ENCODE peak calls at places on chromosomes 3 and 15, in ten cellular contexts. One of them, this sample, is unnamed.

GRCh38 chr3:132660056-132660744 is at the start of gene UBA5:
- DNase-seq in Karpas-422: peak; percentile 89
- DNase-seq in activated CD4-positive, CD25-positive, alpha-beta regulatory T cell treated with anti-CD3 and anti-CD28 coated beads, Interleukin-2, amount 50 U/mL, for 72 hours: peak; percentile 69
- DNase-seq in activated naive CD8-positive, alpha-beta T cell treated with anti-CD3 and anti-CD28 coated beads for 36 hours: peak; percentile 78
- DNase-seq in GM23248: peak; percentile 84
- DNase-seq in astrocyte of the hippocampus: peak; percentile 81
- DNase-seq in amniotic epithelial cell: peak; percentile 61
- DNase-seq in nephron progenitor cell: peak; percentile 61
- DNase-seq in BE2C: peak; percentile 73
- DNase-seq in cardiac septum: peak; percentile 92
- DNase-seq in this sample: peak; percentile 72

GRCh38 chr3:66808891-66809578 is 189.1 kb upstream of the KBTBD8 start:
- DNase-seq in Karpas-422: no peak
- DNase-seq in cardiac septum: no peak
- DNase-seq in nephron progenitor cell: no peak
- DNase-seq in amniotic epithelial cell: no peak
- DNase-seq in GM23248: no peak
- DNase-seq in BE2C: no peak
- DNase-seq in astrocyte of the hippocampus: no peak
- DNase-seq in activated naive CD8-positive, alpha-beta T cell treated with anti-CD3 and anti-CD28 coated beads for 36 hours: no peak
- DNase-seq in activated CD4-positive, CD25-positive, alpha-beta regulatory T cell treated with anti-CD3 and anti-CD28 coated beads, Interleukin-2, amount 50 U/mL, for 72 hours: no peak
- DNase-seq in this sample: no peak

GRCh38 chr3:13780432-13781173 is 99.3 kb downstream of the WNT7A start:
- DNase-seq in cardiac septum: peak; percentile 50
- DNase-seq in activated naive CD8-positive, alpha-beta T cell treated with anti-CD3 and anti-CD28 coated beads for 36 hours: no peak
- DNase-seq in BE2C: no peak
- DNase-seq in GM23248: no peak
- DNase-seq in amniotic epithelial cell: no peak
- DNase-seq in astrocyte of the hippocampus: no peak
- DNase-seq in nephron progenitor cell: no peak
- DNase-seq in activated CD4-positive, CD25-positive, alpha-beta regulatory T cell treated with anti-CD3 and anti-CD28 coated beads, Interleukin-2, amount 50 U/mL, for 72 hours: peak; percentile 22
- DNase-seq in Karpas-422: no peak
- DNase-seq in this sample: no peak

GRCh38 chr3:16512435-16513140 is 911 bp downstream of the RFTN1 start:
- DNase-seq in Karpas-422: peak; percentile 92
- DNase-seq in activated CD4-positive, CD25-positive, alpha-beta regulatory T cell treated with anti-CD3 and anti-CD28 coated beads, Interleukin-2, amount 50 U/mL, for 72 hours: peak; percentile 70
- DNase-seq in activated naive CD8-positive, alpha-beta T cell treated with anti-CD3 and anti-CD28 coated beads for 36 hours: peak; percentile 59
- DNase-seq in BE2C: no peak
- DNase-seq in cardiac septum: peak; percentile 84
- DNase-seq in GM23248: peak; percentile 76
- DNase-seq in astrocyte of the hippocampus: peak; percentile 57
- DNase-seq in nephron progenitor cell: peak; percentile 20
- DNase-seq in amniotic epithelial cell: no peak
- DNase-seq in this sample: peak; percentile 43

GRCh38 chr15:56984681-56985515 is 66.5 kb downstream of the TCF12 start:
- DNase-seq in GM23248: peak; percentile 79
- DNase-seq in Karpas-422: peak; percentile 86
- DNase-seq in amniotic epithelial cell: peak; percentile 45
- DNase-seq in cardiac septum: no peak
- DNase-seq in BE2C: no peak
- DNase-seq in nephron progenitor cell: no peak
- DNase-seq in activated CD4-positive, CD25-positive, alpha-beta regulatory T cell treated with anti-CD3 and anti-CD28 coated beads, Interleukin-2, amount 50 U/mL, for 72 hours: no peak
- DNase-seq in activated naive CD8-positive, alpha-beta T cell treated with anti-CD3 and anti-CD28 coated beads for 36 hours: no peak
- DNase-seq in astrocyte of the hippocampus: peak; percentile 3
- DNase-seq in this sample: no peak

GRCh38 chr3:147620906-147621305 is 211.7 kb downstream of the ZIC1 start:
- DNase-seq in cardiac septum: no peak
- DNase-seq in nephron progenitor cell: no peak
- DNase-seq in activated CD4-positive, CD25-positive, alpha-beta regulatory T cell treated with anti-CD3 and anti-CD28 coated beads, Interleukin-2, amount 50 U/mL, for 72 hours: no peak
- DNase-seq in GM23248: peak; percentile 69
- DNase-seq in astrocyte of the hippocampus: peak; percentile 45
- DNase-seq in Karpas-422: no peak
- DNase-seq in BE2C: no peak
- DNase-seq in amniotic epithelial cell: no peak
- DNase-seq in activated naive CD8-positive, alpha-beta T cell treated with anti-CD3 and anti-CD28 coated beads for 36 hours: no peak
- DNase-seq in this sample: no peak

GRCh38 chr15:74418575-74419338 is 15.0 kb downstream of the SEMA7A start:
- DNase-seq in activated naive CD8-positive, alpha-beta T cell treated with anti-CD3 and anti-CD28 coated beads for 36 hours: no peak
- DNase-seq in cardiac septum: no peak
- DNase-seq in nephron progenitor cell: no peak
- DNase-seq in astrocyte of the hippocampus: no peak
- DNase-seq in amniotic epithelial cell: no peak
- DNase-seq in GM23248: no peak
- DNase-seq in BE2C: no peak
- DNase-seq in activated CD4-positive, CD25-positive, alpha-beta regulatory T cell treated with anti-CD3 and anti-CD28 coated beads, Interleukin-2, amount 50 U/mL, for 72 hours: no peak
- DNase-seq in Karpas-422: no peak
- DNase-seq in this sample: no peak

GRCh38 chr15:89067751-89068150 is 20.5 kb upstream of the ABHD2 start:
- DNase-seq in nephron progenitor cell: no peak
- DNase-seq in GM23248: peak; percentile 56
- DNase-seq in astrocyte of the hippocampus: no peak
- DNase-seq in cardiac septum: no peak
- DNase-seq in activated CD4-positive, CD25-positive, alpha-beta regulatory T cell treated with anti-CD3 and anti-CD28 coated beads, Interleukin-2, amount 50 U/mL, for 72 hours: no peak
- DNase-seq in activated naive CD8-positive, alpha-beta T cell treated with anti-CD3 and anti-CD28 coated beads for 36 hours: no peak
- DNase-seq in BE2C: no peak
- DNase-seq in Karpas-422: no peak
- DNase-seq in amniotic epithelial cell: no peak
- DNase-seq in this sample: no peak

GRCh38 chr3:177468331-177468730 is 271.0 kb upstream of the TBL1XR1 start:
- DNase-seq in Karpas-422: no peak
- DNase-seq in GM23248: peak; percentile 89
- DNase-seq in activated CD4-positive, CD25-positive, alpha-beta regulatory T cell treated with anti-CD3 and anti-CD28 coated beads, Interleukin-2, amount 50 U/mL, for 72 hours: no peak
- DNase-seq in cardiac septum: no peak
- DNase-seq in activated naive CD8-positive, alpha-beta T cell treated with anti-CD3 and anti-CD28 coated beads for 36 hours: no peak
- DNase-seq in astrocyte of the hippocampus: peak; percentile 99
- DNase-seq in amniotic epithelial cell: peak; percentile 93
- DNase-seq in BE2C: no peak
- DNase-seq in nephron progenitor cell: no peak
- DNase-seq in this sample: no peak

GRCh38 chr3:108475220-108475782 is 35.1 kb downstream of the MYH15 start:
- DNase-seq in nephron progenitor cell: no peak
- DNase-seq in BE2C: no peak
- DNase-seq in activated CD4-positive, CD25-positive, alpha-beta regulatory T cell treated with anti-CD3 and anti-CD28 coated beads, Interleukin-2, amount 50 U/mL, for 72 hours: no peak
- DNase-seq in GM23248: no peak
- DNase-seq in activated naive CD8-positive, alpha-beta T cell treated with anti-CD3 and anti-CD28 coated beads for 36 hours: no peak
- DNase-seq in astrocyte of the hippocampus: no peak
- DNase-seq in amniotic epithelial cell: no peak
- DNase-seq in cardiac septum: no peak
- DNase-seq in Karpas-422: no peak
- DNase-seq in this sample: no peak

GRCh38 chr3:162332344-162332743 is 835.7 kb downstream of the OTOL1 start:
- DNase-seq in cardiac septum: no peak
- DNase-seq in GM23248: no peak
- DNase-seq in activated naive CD8-positive, alpha-beta T cell treated with anti-CD3 and anti-CD28 coated beads for 36 hours: no peak
- DNase-seq in Karpas-422: no peak
- DNase-seq in activated CD4-positive, CD25-positive, alpha-beta regulatory T cell treated with anti-CD3 and anti-CD28 coated beads, Interleukin-2, amount 50 U/mL, for 72 hours: no peak
- DNase-seq in astrocyte of the hippocampus: no peak
- DNase-seq in nephron progenitor cell: no peak
- DNase-seq in amniotic epithelial cell: no peak
- DNase-seq in BE2C: no peak
- DNase-seq in this sample: no peak

GRCh38 chr3:148729656-148730055 is 32.0 kb downstream of the AGTR1 start:
- DNase-seq in Karpas-422: no peak
- DNase-seq in nephron progenitor cell: no peak
- DNase-seq in astrocyte of the hippocampus: no peak
- DNase-seq in BE2C: no peak
- DNase-seq in amniotic epithelial cell: peak; percentile 31
- DNase-seq in activated naive CD8-positive, alpha-beta T cell treated with anti-CD3 and anti-CD28 coated beads for 36 hours: no peak
- DNase-seq in cardiac septum: no peak
- DNase-seq in GM23248: no peak
- DNase-seq in activated CD4-positive, CD25-positive, alpha-beta regulatory T cell treated with anti-CD3 and anti-CD28 coated beads, Interleukin-2, amount 50 U/mL, for 72 hours: no peak
- DNase-seq in this sample: no peak

GRCh38 chr3:55244247-55244646 is 242.9 kb downstream of the WNT5A start:
- DNase-seq in activated CD4-positive, CD25-positive, alpha-beta regulatory T cell treated with anti-CD3 and anti-CD28 coated beads, Interleukin-2, amount 50 U/mL, for 72 hours: no peak
- DNase-seq in Karpas-422: no peak
- DNase-seq in astrocyte of the hippocampus: no peak
- DNase-seq in cardiac septum: no peak
- DNase-seq in amniotic epithelial cell: no peak
- DNase-seq in BE2C: no peak
- DNase-seq in nephron progenitor cell: no peak
- DNase-seq in activated naive CD8-positive, alpha-beta T cell treated with anti-CD3 and anti-CD28 coated beads for 36 hours: no peak
- DNase-seq in GM23248: no peak
- DNase-seq in this sample: no peak

GRCh38 chr3:15796771-15797599 is 794 bp downstream of the ANKRD28 start:
- DNase-seq in amniotic epithelial cell: peak; percentile 72
- DNase-seq in BE2C: no peak
- DNase-seq in activated CD4-positive, CD25-positive, alpha-beta regulatory T cell treated with anti-CD3 and anti-CD28 coated beads, Interleukin-2, amount 50 U/mL, for 72 hours: no peak
- DNase-seq in Karpas-422: peak; percentile 72
- DNase-seq in GM23248: peak; percentile 89
- DNase-seq in astrocyte of the hippocampus: peak; percentile 70
- DNase-seq in activated naive CD8-positive, alpha-beta T cell treated with anti-CD3 and anti-CD28 coated beads for 36 hours: no peak
- DNase-seq in cardiac septum: no peak
- DNase-seq in nephron progenitor cell: peak; percentile 27
- DNase-seq in this sample: no peak

GRCh38 chr3:122942937-122943827 is 84.4 kb downstream of the SEMA5B start:
- DNase-seq in astrocyte of the hippocampus: peak; percentile 89
- DNase-seq in amniotic epithelial cell: peak; percentile 27
- DNase-seq in cardiac septum: peak; percentile 84
- DNase-seq in activated CD4-positive, CD25-positive, alpha-beta regulatory T cell treated with anti-CD3 and anti-CD28 coated beads, Interleukin-2, amount 50 U/mL, for 72 hours: peak; percentile 40
- DNase-seq in Karpas-422: peak; percentile 81
- DNase-seq in GM23248: peak; percentile 66
- DNase-seq in nephron progenitor cell: peak; percentile 87
- DNase-seq in BE2C: peak; percentile 90
- DNase-seq in activated naive CD8-positive, alpha-beta T cell treated with anti-CD3 and anti-CD28 coated beads for 36 hours: peak; percentile 37
- DNase-seq in this sample: peak; percentile 13

GRCh38 chr3:66557166-66557565 is 56.3 kb upstream of the LRIG1 start:
- DNase-seq in cardiac septum: no peak
- DNase-seq in Karpas-422: no peak
- DNase-seq in astrocyte of the hippocampus: no peak
- DNase-seq in nephron progenitor cell: no peak
- DNase-seq in BE2C: no peak
- DNase-seq in activated CD4-positive, CD25-positive, alpha-beta regulatory T cell treated with anti-CD3 and anti-CD28 coated beads, Interleukin-2, amount 50 U/mL, for 72 hours: no peak
- DNase-seq in amniotic epithelial cell: no peak
- DNase-seq in GM23248: no peak
- DNase-seq in activated naive CD8-positive, alpha-beta T cell treated with anti-CD3 and anti-CD28 coated beads for 36 hours: no peak
- DNase-seq in this sample: no peak

This sample was measured in T-helper 2 cell treated with Interferon-gamma antibody and Interleukin-4, amounts not matched to agents 5 μg/mL and 100 μg/mL, for 36 hours.